ENCODE peak calls at places on chromosomes 13 and 19, in six cellular contexts. Q, L, I, P, M and N are unnamed samples.

GRCh38 chr13:42333613-42334328 is 61.8 kb downstream of the AKAP11 start:
- DNase-seq in I (no peak), M (peak; percentile 59), Q (peak; percentile 16), P (no peak), L (no peak), N (peak; percentile 21)

GRCh38 chr13:85864963-85865530 is 65.8 kb upstream of the SLITRK6 start:
- DNase-seq in I (no peak), P (no peak), Q (peak; percentile 6), L (peak; percentile 10), M (no peak), N (no peak)

GRCh38 chr19:18300930-18301717 is 19.7 kb upstream of the JUND start:
- DNase-seq in I (no peak), M (no peak), L (no peak), Q (no peak), P (peak; percentile 66), N (no peak)

GRCh38 chr19:3638208-3639193 is 11.9 kb upstream of the CACTIN start:
- DNase-seq in Q (no peak), I (no peak), P (no peak), L (no peak), M (no peak), N (no peak)

GRCh38 chr13:43988302-43988701 is 108.6 kb downstream of the LACC1 start:
- DNase-seq in M (no peak), Q (no peak), P (no peak), L (no peak), I (no peak), N (no peak)

GRCh38 chr19:29587518-29587986 is 18.5 kb upstream of the POP4 start:
- DNase-seq in P (no peak), M (no peak), Q (no peak), I (peak; percentile 76), L (no peak), N (no peak)

GRCh38 chr13:81318231-81319019 is 977.5 kb upstream of the SPRY2 start:
- DNase-seq in I (no peak), L (no peak), M (no peak), P (no peak), Q (no peak), N (no peak)

GRCh38 chr13:109569938-109570711 is 216.3 kb downstream of the IRS2 start:
- DNase-seq in Q (no peak), I (peak; percentile 8), M (no peak), P (no peak), L (no peak), N (no peak)

GRCh38 chr13:96003304-96003703 is 49.9 kb downstream of the UGGT2 start:
- DNase-seq in M (no peak), I (no peak), L (peak; percentile 7), Q (no peak), P (no peak), N (peak; percentile 69)

GRCh38 chr13:80235559-80236296 is 105.2 kb downstream of the SPRY2 start:
- DNase-seq in M (no peak), L (no peak), Q (no peak), P (no peak), I (no peak), N (peak; percentile 86)

GRCh38 chr13:35479691-35480090 is 3.2 kb upstream of the MAB21L1 start:
- DNase-seq in M (no peak), L (no peak), P (no peak), I (no peak), Q (no peak), N (no peak)

GRCh38 chr13:35481777-35482176 is 5.3 kb upstream of the MAB21L1 start:
- DNase-seq in L (no peak), M (no peak), I (no peak), P (no peak), Q (no peak), N (no peak)

GRCh38 chr13:35479223-35479536 is 2.7 kb upstream of the MAB21L1 start:
- DNase-seq in L (no peak), P (no peak), I (no peak), Q (no peak), M (no peak), N (no peak)

GRCh38 chr13:35475960-35476943 is at the start of gene MAB21L1:
- DNase-seq in M (peak; percentile 59), Q (no peak), P (no peak), I (no peak), L (no peak), N (peak; percentile 24)

DNA sequence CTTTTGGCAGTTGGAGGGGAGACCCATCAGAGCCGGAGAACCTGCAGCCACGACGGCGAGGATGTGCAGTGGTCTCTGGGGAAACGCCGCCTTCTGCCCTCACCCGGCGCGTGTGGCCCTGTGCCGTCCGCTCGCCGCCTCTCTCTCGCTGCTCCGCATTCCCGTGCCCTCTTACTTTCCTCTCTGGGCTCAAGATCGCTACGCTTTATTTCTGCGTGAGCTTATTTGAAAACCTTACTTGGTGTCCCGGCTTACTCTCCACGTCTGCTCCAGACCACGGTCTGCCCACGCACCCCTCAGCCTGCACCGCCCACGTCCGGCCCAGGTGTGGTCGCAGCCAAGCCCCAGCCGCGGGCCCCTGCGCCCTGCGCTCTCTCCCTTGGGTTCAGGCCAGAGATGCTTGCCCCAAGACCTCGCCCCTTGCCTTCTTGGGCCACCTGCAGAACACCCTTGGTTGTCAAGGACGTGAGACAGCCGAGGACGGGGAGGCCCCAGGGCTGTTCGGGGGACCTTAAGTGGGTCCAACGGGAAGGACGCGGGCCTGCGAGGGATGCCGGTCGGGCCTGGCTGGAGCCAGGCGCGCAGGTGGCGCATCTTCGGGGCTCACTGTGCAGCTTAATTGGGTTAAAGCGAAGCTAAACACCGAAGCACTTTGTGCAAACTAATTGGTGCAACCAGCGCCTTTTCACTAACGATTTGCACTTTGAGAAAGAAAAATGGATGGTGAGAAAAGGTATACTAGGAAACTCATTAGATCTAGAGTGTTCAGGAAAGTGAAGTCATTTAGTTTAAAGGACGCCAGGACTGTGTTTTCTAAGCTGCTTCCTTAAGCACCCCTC is 2.1 kb upstream of the MAB21L1 start:
- DNase-seq in Q (no peak), M (peak; percentile 74), P (no peak), L (no peak), I (no peak), N (no peak)
- TF ChIP-seq EZH2 in Q (no peak), M (peak; percentile 81), P (no peak), L (no peak), I (no peak), N (no peak)

GRCh38 chr19:5537870-5538269 is 29.9 kb downstream of the TINCR start:
- DNase-seq in M (no peak), L (no peak), I (no peak), Q (no peak), P (no peak), N (no peak)

GRCh38 chr19:5533257-5533656 is 34.5 kb downstream of the TINCR start:
- DNase-seq in Q (no peak), P (no peak), M (no peak), I (no peak), L (no peak), N (no peak)

GRCh38 chr19:5530701-5531100 is 37.1 kb downstream of the TINCR start:
- DNase-seq in Q (no peak), I (no peak), L (no peak), P (no peak), M (no peak), N (no peak)

GRCh38 chr19:5536337-5536894 is 31.3 kb downstream of the TINCR start:
- DNase-seq in L (peak; percentile 51), P (peak; percentile 32), M (peak; percentile 91), Q (no peak), I (no peak), N (no peak)

GRCh38 chr19:5534787-5535586 is 32.8 kb downstream of the TINCR start:
- DNase-seq in M (peak; percentile 89), L (peak; percentile 77), I (no peak), P (peak; percentile 68), Q (no peak), N (no peak)
- TF ChIP-seq MAX in M (no peak), L (no peak), I (no peak), P (no peak), Q (no peak), N (no peak)

GRCh38 chr19:1761528-1762242 is 8.4 kb downstream of the ONECUT3 start:
- DNase-seq in I (no peak), Q (no peak), L (no peak), M (peak; percentile 59), P (no peak), N (no peak)
- TF ChIP-seq EZH2 in I (no peak), Q (no peak), L (no peak), M (no peak), P (no peak), N (no peak)

DNA sequence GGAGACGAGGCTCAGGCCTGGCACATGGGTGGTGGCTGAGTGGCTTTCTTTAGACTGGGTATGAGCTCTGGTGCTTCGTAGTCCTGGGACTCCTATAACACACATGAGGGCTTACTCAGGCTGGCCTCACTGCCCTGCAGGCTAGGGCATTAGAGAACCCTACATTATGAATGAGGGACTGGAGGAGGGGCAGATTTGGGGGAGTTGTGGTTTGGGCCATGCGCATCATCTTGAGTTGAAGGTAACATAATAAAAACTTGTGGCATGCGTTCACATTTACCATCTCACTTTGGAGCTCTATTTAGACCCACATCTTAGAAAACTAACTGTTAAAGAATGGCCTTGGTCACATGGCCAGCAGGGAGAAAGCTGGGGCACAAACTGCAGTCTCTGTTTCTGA is 54.2 kb downstream of the STARD13 start:
- DNase-seq in L (no peak), M (no peak), P (no peak), I (no peak), Q (no peak), N (no peak)
- TF ChIP-seq MAX in L (no peak), M (no peak), P (no peak), I (no peak), Q (no peak), N (no peak)

DNA sequence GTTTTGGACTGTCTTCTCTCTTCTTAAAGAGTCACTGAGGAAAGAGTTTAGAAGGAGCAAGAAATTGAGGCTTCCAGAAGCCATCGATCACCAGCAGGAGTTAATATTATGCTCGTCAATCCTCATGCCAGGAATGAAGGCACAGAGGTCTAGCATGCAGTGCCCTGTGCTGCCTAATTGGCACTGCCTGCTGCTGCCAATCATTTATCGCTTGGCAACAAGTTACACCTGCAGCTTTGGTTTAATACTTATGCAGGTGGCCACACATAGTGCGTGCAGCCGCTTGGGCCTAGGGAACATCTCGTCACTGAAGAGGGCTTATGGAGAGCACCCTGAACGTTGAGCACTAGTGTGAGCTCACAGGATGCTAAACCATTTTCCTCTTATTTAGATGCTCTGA is 2.7 kb upstream of the SOX1 start:
- DNase-seq in L (no peak), I (no peak), Q (no peak), M (no peak), P (no peak), N (no peak)
- TF ChIP-seq EZH2 in L (no peak), I (no peak), Q (no peak), M (peak; percentile 45), P (no peak), N (no peak)

GRCh38 chr19:38842439-38843174 is 7.2 kb downstream of the HNRNPL start:
- DNase-seq in M (no peak), Q (no peak), L (no peak), I (no peak), P (no peak), N (no peak)
- TF ChIP-seq MAX in M (no peak), Q (no peak), L (no peak), I (no peak), P (no peak), N (no peak)

GRCh38 chr19:46016426-46017094 is 6.3 kb downstream of the PGLYRP1 start:
- DNase-seq in L (peak; percentile 45), M (peak; percentile 86), P (peak; percentile 97), Q (peak; percentile 43), I (peak; percentile 11), N (peak; percentile 76)
- TF ChIP-seq EZH2 in L (no peak), M (peak; percentile 65), P (no peak), Q (no peak), I (no peak), N (no peak)

GRCh38 chr19:53707278-53707677 is 75.5 kb downstream of the DPRX start:
- DNase-seq in I (no peak), Q (no peak), M (no peak), L (no peak), P (no peak), N (no peak)
- TF ChIP-seq MAX in I (no peak), Q (no peak), M (no peak), L (no peak), P (no peak), N (no peak)